ENCODE peak calls at places on chromosome 15, in seven cellular contexts. T is ACHN; Q is stimulated activated effector memory CD8-positive, alpha-beta T cell treated with anti-CD3 and anti-CD28 coated beads, Interleukin-12 subunit alpha, Interleukin-12 subunit beta, amount 100 ng/mL, for 72 hours; U is non-pigmented ciliary epithelial cell; R is colonic mucosa; E is Kasumi-1; A is mucosa of gallbladder. Z is an unnamed sample.

GRCh38 chr15:47196057-47196456 is 521.2 kb upstream of the SEMA6D start:
- DNase-seq in R (peak), U (peak), E (peak), A (peak), Q (no peak), T (peak), Z (peak)

GRCh38 chr15:95536638-95537037 is 793.9 kb upstream of the NR2F2 start:
- DNase-seq in R (no peak), T (no peak), E (no peak), A (no peak), U (no peak), Q (no peak), Z (no peak)

GRCh38 chr15:41904487-41905359 is 10.9 kb upstream of the SPTBN5 start:
- DNase-seq in U (no peak), E (peak), T (peak), Q (peak), A (peak), R (peak), Z (peak)

GRCh38 chr15:28955160-28955502 is 69.4 kb downstream of the APBA2 start:
- DNase-seq in R (no peak), A (no peak), E (peak), Q (no peak), U (no peak), T (no peak), Z (peak)

GRCh38 chr15:45543051-45543450 is 20.5 kb upstream of the SLC30A4 start:
- DNase-seq in R (no peak), E (no peak), A (no peak), T (no peak), U (no peak), Q (no peak), Z (no peak)

GRCh38 chr15:48481802-48482201 is 150.6 kb downstream of the DUT start:
- DNase-seq in U (no peak), A (no peak), E (no peak), T (no peak), R (no peak), Q (no peak), Z (no peak)

GRCh38 chr15:64285871-64286270 is 70.1 kb downstream of the CSNK1G1 start:
- DNase-seq in Q (no peak), R (no peak), E (no peak), U (no peak), T (no peak), A (no peak), Z (peak)

GRCh38 chr15:59327942-59328341 is 44.7 kb downstream of the MYO1E start:
- DNase-seq in U (no peak), T (no peak), R (no peak), A (no peak), Q (no peak), E (no peak), Z (peak)

GRCh38 chr15:69015591-69015990 is 1.1 kb downstream of the NOX5 start:
- DNase-seq in U (no peak), T (no peak), R (no peak), A (no peak), Q (no peak), E (no peak), Z (no peak)

GRCh38 chr15:52698514-52698913 is 19.3 kb upstream of the ATOSA start:
- DNase-seq in Q (no peak), A (no peak), U (no peak), R (no peak), E (no peak), T (no peak), Z (no peak)

GRCh38 chr15:80906159-80906775 is 83.4 kb downstream of the MESD start:
- DNase-seq in Q (no peak), E (no peak), A (no peak), R (no peak), U (no peak), T (no peak), Z (no peak)

GRCh38 chr15:38201714-38202113 is 50.9 kb upstream of the SPRED1 start:
- DNase-seq in T (no peak), U (no peak), Q (no peak), E (no peak), R (no peak), A (peak), Z (no peak)

GRCh38 chr15:75809986-75810750 is 33.1 kb upstream of the UBE2Q2 start:
- DNase-seq in T (peak), E (no peak), Q (no peak), A (no peak), U (no peak), R (peak), Z (peak)

GRCh38 chr15:96207377-96208006 is 123.0 kb upstream of the NR2F2 start:
- DNase-seq in Q (no peak), T (no peak), U (peak), R (no peak), E (no peak), A (no peak), Z (no peak)

GRCh38 chr15:100100926-100101325 is 240.8 kb downstream of the ADAMTS17 start:
- DNase-seq in T (no peak), Q (no peak), R (no peak), A (no peak), E (no peak), U (no peak), Z (no peak)

GRCh38 chr15:58419803-58420524 is 11.8 kb upstream of the LIPC start:
- DNase-seq in Q (no peak), U (no peak), R (no peak), A (no peak), T (no peak), E (no peak), Z (no peak)

GRCh38 chr15:61115241-61115640 is 113.9 kb downstream of the RORA start:
- DNase-seq in U (peak), Q (no peak), E (no peak), A (no peak), T (no peak), R (no peak), Z (no peak)

GRCh38 chr15:98657721-98658120 is 9.4 kb downstream of the IGF1R start:
- DNase-seq in A (no peak), U (no peak), E (no peak), R (no peak), Q (no peak), T (no peak), Z (no peak)

GRCh38 chr15:35320911-35321310 is 225.1 kb downstream of the DPH6 start:
- DNase-seq in A (no peak), R (no peak), U (no peak), T (no peak), Q (no peak), E (no peak), Z (no peak)

GRCh38 chr15:70526221-70526973 is 237.0 kb downstream of the UACA start:
- DNase-seq in Q (no peak), R (peak), E (no peak), T (peak), U (peak), A (peak), Z (peak)

GRCh38 chr15:72231847-72232461 is 964 bp upstream of the PKM start:
- DNase-seq in T (peak), A (peak), Q (no peak), R (peak), E (no peak), U (peak), Z (peak)

GRCh38 chr15:88649753-88650551 is 11.1 kb downstream of the ISG20 start:
- DNase-seq in T (no peak), U (no peak), A (no peak), E (no peak), Q (no peak), R (peak), Z (no peak)

GRCh38 chr15:65533057-65533752 is 2.9 kb downstream of the HACD3 start:
- DNase-seq in U (no peak), Q (no peak), R (no peak), A (no peak), E (no peak), T (no peak), Z (no peak)

GRCh38 chr15:41983221-41983620 is 10.9 kb upstream of the EHD4 start:
- DNase-seq in R (no peak), Q (no peak), U (no peak), E (no peak), T (no peak), A (no peak), Z (no peak)

GRCh38 chr15:74037171-74038117 is 42.9 kb downstream of the PML start:
- DNase-seq in E (no peak), T (no peak), R (no peak), A (no peak), U (no peak), Q (no peak), Z (no peak)

GRCh38 chr15:101026686-101027272 is 107.6 kb downstream of the LRRK1 start:
- DNase-seq in R (peak), A (peak), E (no peak), T (no peak), Q (peak), U (no peak), Z (no peak)

GRCh38 chr15:80736571-80736970 is 41.5 kb downstream of the ABHD17C start:
- DNase-seq in Q (no peak), E (no peak), U (no peak), A (no peak), R (no peak), T (no peak), Z (no peak)

GRCh38 chr15:91867581-91868026 is 14.1 kb downstream of the SLCO3A1 start:
- DNase-seq in T (peak), R (peak), U (peak), Q (no peak), A (peak), E (no peak), Z (no peak)

GRCh38 chr15:27906802-27907201 is 192.3 kb downstream of the OCA2 start:
- DNase-seq in E (no peak), T (no peak), R (no peak), A (no peak), U (no peak), Q (no peak), Z (peak)

GRCh38 chr15:31483924-31484368 is 157.3 kb downstream of the KLF13 start:
- DNase-seq in R (no peak), T (no peak), U (no peak), A (no peak), Q (no peak), E (no peak), Z (no peak)

GRCh38 chr15:100175406-100176114 is 166.2 kb downstream of the ADAMTS17 start:
- DNase-seq in A (no peak), U (no peak), T (no peak), E (no peak), R (no peak), Q (no peak), Z (no peak)

GRCh38 chr15:101044625-101045235 is 125.6 kb downstream of the LRRK1 start:
- DNase-seq in T (no peak), U (no peak), R (peak), E (no peak), A (peak), Q (peak), Z (no peak)

GRCh38 chr15:98755781-98756180 is 107.4 kb downstream of the IGF1R start:
- DNase-seq in U (no peak), E (no peak), A (no peak), Q (no peak), R (no peak), T (no peak), Z (no peak)

GRCh38 chr15:39974656-39975230 is 40.8 kb downstream of the EIF2AK4 start:
- DNase-seq in Q (no peak), R (no peak), T (no peak), U (no peak), A (no peak), E (no peak), Z (no peak)

Z was measured in KBM-7.